ENCODE peak calls at places on chromosomes 1 and 21, in five cellular contexts. O, Q, X, D and Y are unnamed samples.
A peak's percentile ranks its signal among the peaks of the same experiment; 100 is the strongest.

GRCh38 chr1:238443687-238444086 is 553.0 kb upstream of the ZP4 start:
- DNase-seq in D (no peak), O (no peak), Q (no peak), X (no peak), Y (no peak)

GRCh38 chr1:7292033-7292681 is 478.9 kb upstream of the VAMP3 start:
- DNase-seq in O (no peak), D (no peak), Q (no peak), X (no peak), Y (no peak)

GRCh38 chr1:2981981-2982614 is 39.2 kb upstream of the ACTRT2 start:
- DNase-seq in X (no peak), D (no peak), O (no peak), Q (no peak), Y (peak; percentile 71)

GRCh38 chr1:210527091-210527490 is 198.4 kb downstream of the HHAT start:
- DNase-seq in D (no peak), O (peak; percentile 16), X (no peak), Q (no peak), Y (no peak)

GRCh38 chr21:16113052-16113715 is 383.4 kb downstream of the USP25 start:
- DNase-seq in O (peak; percentile 16), Q (peak; percentile 29), X (no peak), D (no peak), Y (no peak)

GRCh38 chr1:43789604-43790288 is 82.4 kb downstream of the ST3GAL3 start:
- DNase-seq in Q (no peak), O (no peak), X (no peak), D (no peak), Y (no peak)

GRCh38 chr1:81920245-81920740 is 119.6 kb downstream of the ADGRL2 start:
- DNase-seq in Q (peak; percentile 78), O (peak; percentile 74), X (no peak), D (peak; percentile 32), Y (peak; percentile 53)

GRCh38 chr1:239819075-239819474 is 272.6 kb upstream of the FMN2 start:
- DNase-seq in X (no peak), D (no peak), O (no peak), Q (no peak), Y (no peak)

GRCh38 chr1:231931146-231931545 is 304.6 kb downstream of the DISC1 start:
- DNase-seq in Q (no peak), X (no peak), O (no peak), D (no peak), Y (peak; percentile 58)

GRCh38 chr1:118788372-118788955 is 199.7 kb downstream of the TBX15 start:
- DNase-seq in D (peak; percentile 7), X (no peak), Q (peak; percentile 1), O (no peak), Y (no peak)

GRCh38 chr21:30168086-30168485 is 1.5 kb upstream of the CLDN17 start:
- DNase-seq in X (no peak), D (no peak), Q (no peak), O (no peak), Y (no peak)

GRCh38 chr1:157363660-157364140 is 188.6 kb downstream of the FCRL5 start:
- DNase-seq in X (peak; percentile 53), O (peak; percentile 22), Q (peak; percentile 20), D (peak; percentile 77), Y (peak; percentile 88)

GRCh38 chr21:45157932-45158331 is 83.6 kb downstream of the ADARB1 start:
- DNase-seq in D (no peak), Q (no peak), X (no peak), O (no peak), Y (no peak)

GRCh38 chr1:171717080-171717479 is 24.8 kb downstream of the VAMP4 start:
- DNase-seq in O (peak; percentile 25), X (no peak), Q (no peak), D (no peak), Y (no peak)

GRCh38 chr1:179366093-179366800 is 476 bp downstream of the AXDND1 start:
- DNase-seq in D (peak; percentile 16), O (peak; percentile 8), X (peak; percentile 9), Q (no peak), Y (no peak)

GRCh38 chr1:18890704-18891103 is 11.7 kb downstream of the ALDH4A1 start:
- DNase-seq in Q (no peak), O (peak; percentile 19), X (no peak), D (no peak), Y (peak; percentile 95)

GRCh38 chr1:160093624-160094290 is 4.7 kb downstream of the IGSF8 start:
- DNase-seq in D (no peak), Q (no peak), O (no peak), X (no peak), Y (peak; percentile 79)

GRCh38 chr1:31574749-31575372 is 1.5 kb upstream of the TINAGL1 start:
- DNase-seq in X (no peak), D (no peak), O (no peak), Q (no peak), Y (peak; percentile 68)

GRCh38 chr1:187121661-187122060 is 292.9 kb downstream of the PLA2G4A start:
- DNase-seq in Q (no peak), D (no peak), X (no peak), O (no peak), Y (no peak)

GRCh38 chr1:206685749-206686485 is 1.2 kb downstream of the MAPKAPK2 start:
- DNase-seq in O (peak; percentile 80), D (peak; percentile 77), X (peak; percentile 41), Q (peak; percentile 84), Y (peak; percentile 98)

DNA sequence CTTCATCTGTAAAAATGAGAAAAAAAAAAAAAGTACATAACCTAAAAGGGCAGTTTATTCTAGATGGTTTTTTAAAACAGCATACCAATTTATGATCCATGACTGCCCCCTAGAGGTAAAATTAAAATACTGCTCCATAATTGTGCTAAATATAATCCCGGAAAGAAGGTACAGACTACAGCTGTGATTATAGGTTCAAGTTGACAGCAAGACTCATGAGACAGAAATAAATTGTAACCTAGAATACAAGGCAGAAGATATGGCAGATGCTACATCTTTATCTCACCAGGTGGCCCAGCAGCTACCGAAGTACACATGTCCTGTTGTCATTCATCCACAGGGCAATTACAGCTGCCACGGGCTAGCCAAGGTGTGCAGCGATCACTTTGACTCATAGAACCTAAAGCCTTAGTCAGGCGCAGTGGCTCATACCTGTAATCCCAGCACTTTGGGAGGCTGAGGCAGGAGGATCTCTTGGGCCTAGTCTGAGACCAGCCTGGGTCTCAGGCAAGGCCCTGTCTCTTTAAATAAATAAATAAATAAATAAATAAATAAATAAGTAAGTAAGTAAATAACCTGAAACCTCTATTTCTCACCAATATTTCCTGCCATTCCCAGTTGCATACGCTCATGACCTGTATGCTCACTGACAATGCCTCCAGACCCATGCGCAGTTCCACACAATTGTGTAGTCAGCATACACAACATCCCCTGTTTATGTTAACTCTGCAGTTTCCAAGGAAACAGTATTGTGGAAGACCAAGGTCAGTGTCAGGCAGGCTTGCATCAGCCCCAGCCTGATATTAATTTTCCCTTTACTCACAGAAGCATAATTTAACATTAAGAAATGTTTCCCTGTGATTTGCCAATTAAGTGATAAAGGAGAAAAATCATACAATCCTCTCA is 18.3 kb upstream of the PPIE start:
- DNase-seq in Q (peak; percentile 77), O (peak; percentile 66), X (no peak), D (peak; percentile 77), Y (no peak)
- H3K4me2 ChIP-seq in Q (no peak overlapping the region), O (no peak overlapping the region), X (no peak overlapping the region), D (no peak overlapping the region), Y (no peak overlapping the region)

GRCh38 chr1:51101976-51102375 is at the start of gene C1orf185:
- DNase-seq in Q (no peak), X (no peak), O (no peak), D (no peak), Y (peak; percentile 68)

DNA sequence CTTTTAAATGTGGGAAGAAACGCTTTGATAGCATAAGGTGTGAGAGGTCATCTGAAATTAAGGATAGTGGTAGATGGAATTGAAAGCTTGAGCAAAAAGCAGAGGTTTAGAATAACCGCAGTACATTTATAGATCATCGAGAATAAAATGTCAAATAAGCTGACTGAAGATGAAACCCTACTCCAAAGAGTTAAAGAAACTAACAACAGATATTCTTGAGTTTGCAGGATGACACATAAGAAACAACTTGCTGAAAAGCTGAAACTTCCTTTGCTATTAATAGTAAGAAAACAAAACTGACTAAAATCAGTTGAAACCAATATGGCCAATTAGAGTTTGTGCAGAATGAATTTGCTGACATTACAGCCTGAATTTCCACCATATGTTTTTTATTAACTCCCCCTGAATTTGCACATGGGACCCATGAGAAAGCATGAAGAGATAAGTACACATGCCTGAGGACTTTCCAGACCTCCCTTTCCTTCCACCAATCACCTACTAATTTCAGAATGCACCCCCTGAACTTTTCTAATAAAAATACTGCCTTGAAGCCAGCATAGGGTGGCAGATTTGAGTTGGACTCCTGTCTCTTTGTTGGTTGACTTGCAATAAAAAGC is 1.7 kb upstream of the C1orf185 start:
- DNase-seq in X (no peak), Q (no peak), O (no peak), D (no peak), Y (no peak)
- H3K27ac ChIP-seq in X (no peak overlapping the region), Q (no peak overlapping the region), O (no peak overlapping the region), D (no peak overlapping the region), Y (no peak overlapping the region)

GRCh38 chr1:97711858-97712257 is 209.0 kb downstream of the DPYD start:
- DNase-seq in X (no peak), O (no peak), Q (no peak), D (no peak), Y (no peak)
- H3K4me2 ChIP-seq in X (no peak overlapping the region), O (no peak overlapping the region), Q (no peak overlapping the region), D (no peak overlapping the region), Y (no peak overlapping the region)

GRCh38 chr1:94022471-94023189 is 98.3 kb downstream of the ABCA4 start:
- DNase-seq in X (peak; percentile 44), O (peak; percentile 96), D (no peak), Q (peak; percentile 87), Y (peak; percentile 97)
- H3K27ac ChIP-seq in X (peak overlapping the region; percentile 85), O (peak overlapping the region; percentile 98), D (peak overlapping the region; percentile 76), Q (no peak overlapping the region), Y (peak overlapping the region; percentile 90)

GRCh38 chr1:41357451-41358151 is 3.6 kb upstream of the FOXO6 start:
- DNase-seq in O (no peak), X (no peak), D (no peak), Q (no peak), Y (peak; percentile 39)
- H3K4me2 ChIP-seq in O (no peak overlapping the region), X (no peak overlapping the region), D (no peak overlapping the region), Q (no peak overlapping the region), Y (no peak overlapping the region)